ENCODE peak calls at places on chromosomes 4 and X, in seven cellular contexts. J is PC-3, R is colonic mucosa, U is GM03348, W is NCI-H2171 treated with DMSO at 0.1 percent for 48 hours, P is HTR-8/SVneo, L is left ventricle myocardium inferior. S is an unnamed sample.

GRCh38 chrX:42714981-42715688 is 62.8 kb downstream of the PPP1R2C start:
- DNase-seq in W (peak), R (peak), J (peak), L (peak), P (no peak), U (no peak), S (peak)

GRCh38 chrX:141278306-141278705 is 36.0 kb upstream of the SPANXC start:
- DNase-seq in U (peak), P (peak), R (no peak), W (no peak), J (peak), L (no peak), S (no peak)

GRCh38 chr4:96356591-96357360 is 516.9 kb downstream of the PDHA2 start:
- DNase-seq in W (no peak), U (no peak), J (no peak), R (no peak), L (no peak), P (no peak), S (no peak)

GRCh38 chr4:138650917-138651564 is 364.5 kb upstream of the NOCT start:
- DNase-seq in L (no peak), R (no peak), U (peak), J (peak), W (no peak), P (peak), S (no peak)

GRCh38 chr4:56653461-56654237 is 27.4 kb downstream of the HOPX start:
- DNase-seq in J (peak), R (no peak), W (peak), L (no peak), P (no peak), U (no peak), S (no peak)

GRCh38 chr4:256492-256891 is 48.8 kb downstream of the ZNF732 start:
- DNase-seq in P (no peak), W (no peak), J (no peak), L (no peak), U (no peak), R (no peak), S (no peak)

GRCh38 chr4:105283501-105283900 is 136.8 kb downstream of the TET2 start:
- DNase-seq in L (no peak), R (no peak), U (no peak), J (no peak), P (no peak), W (no peak), S (no peak)

GRCh38 chrX:153526040-153526439 is 8.6 kb downstream of the ATP2B3 start:
- DNase-seq in P (no peak), W (peak), U (no peak), J (no peak), R (no peak), L (no peak), S (no peak)

GRCh38 chrX:11381464-11381863 is 88.3 kb downstream of the AMELX start:
- DNase-seq in U (peak), J (peak), R (peak), P (peak), L (no peak), W (peak), S (peak)

GRCh38 chr4:8200302-8200975 is 1.3 kb downstream of the SH3TC1 start:
- DNase-seq in J (no peak), P (no peak), U (no peak), R (no peak), W (no peak), L (peak), S (peak)

GRCh38 chrX:4655743-4656142 is 942.3 kb upstream of the PRKX start:
- DNase-seq in U (no peak), R (no peak), J (peak), W (no peak), L (no peak), P (no peak), S (no peak)

GRCh38 chrX:40855411-40855810 is 120.1 kb upstream of the MED14 start:
- DNase-seq in L (no peak), W (no peak), J (peak), U (no peak), P (no peak), R (no peak), S (no peak)